ENCODE peak calls at places on chromosomes 4 and X, in four cellular contexts. H is HCT116, R is testis, B is A549. I is an unnamed sample.

GRCh38 chrX:132442674-132443073 is 46.2 kb downstream of the MBNL3 start:
- DNase-seq in H (no peak), R (no peak), B (no peak), I (no peak)

GRCh38 chr4:87116230-87116629 is 104.2 kb downstream of the KLHL8 start:
- DNase-seq in H (no peak), R (no peak), B (no peak), I (no peak)

GRCh38 chrX:97027384-97027922 is 143.7 kb downstream of the RPA4 start:
- DNase-seq in H (no peak), R (no peak), B (peak), I (no peak)

GRCh38 chrX:138771042-138771441 is 59.5 kb upstream of the FGF13 start:
- DNase-seq in H (no peak), R (no peak), B (no peak), I (no peak)

GRCh38 chrX:45843518-45843917 is 642.8 kb upstream of the DIPK2B start:
- DNase-seq in H (no peak), R (no peak), B (peak), I (no peak)

GRCh38 chr4:1754336-1754735 is 33.0 kb downstream of the TACC3 start:
- DNase-seq in H (no peak), R (no peak), B (no peak), I (no peak)

GRCh38 chrX:104166735-104167436 is 633 bp downstream of the FAM199X start:
- DNase-seq in H (no peak), R (peak), B (no peak), I (peak)

GRCh38 chrX:68504237-68504636 is 5.4 kb downstream of the YIPF6 start:
- DNase-seq in H (no peak), R (no peak), B (peak), I (no peak)

GRCh38 chr4:11700751-11701226 is 272.1 kb upstream of the HS3ST1 start:
- DNase-seq in H (peak), R (no peak), B (no peak), I (no peak)

GRCh38 chrX:13717697-13718483 is 16.5 kb downstream of the TRAPPC2 start:
- DNase-seq in H (no peak), R (peak), B (no peak), I (no peak)

GRCh38 chrX:148049441-148049840 is 68.3 kb downstream of the FMR1NB start:
- DNase-seq in H (peak), R (no peak), B (peak), I (no peak)

GRCh38 chr4:169311643-169312365 is 41.0 kb upstream of the SH3RF1 start:
- DNase-seq in H (peak), R (peak), B (peak), I (no peak)

GRCh38 chrX:10821293-10821692 is 200.9 kb upstream of the MID1 start:
- DNase-seq in H (no peak), R (no peak), B (no peak), I (no peak)

GRCh38 chr4:55840956-55841355 is 12.5 kb upstream of the EXOC1 start:
- DNase-seq in H (no peak), R (no peak), B (no peak), I (no peak)

GRCh38 chr4:56752985-56753384 is 68.5 kb downstream of the SPINK2 start:
- DNase-seq in H (peak), R (no peak), B (no peak), I (peak)

GRCh38 chrX:56397636-56398035 is 165.5 kb downstream of the KLF8 start:
- DNase-seq in H (no peak), R (no peak), B (no peak), I (no peak)

GRCh38 chr4:104592894-104593470 is 98.3 kb upstream of the CXXC4 start:
- DNase-seq in H (no peak), R (no peak), B (no peak), I (no peak)

GRCh38 chr4:73606465-73606974 is 13.7 kb downstream of the RASSF6 start:
- DNase-seq in H (no peak), R (no peak), B (no peak), I (no peak)

GRCh38 chr4:101756181-101756580 is 34.3 kb upstream of the BANK1 start:
- DNase-seq in H (no peak), R (no peak), B (no peak), I (peak)

GRCh38 chr4:88522702-88523324 is 763 bp downstream of the PYURF start:
- DNase-seq in H (no peak), R (peak), B (peak), I (peak)

GRCh38 chr4:112075129-112075753 is 70.0 kb upstream of the FAM241A start:
- DNase-seq in H (peak), R (peak), B (peak), I (peak)

GRCh38 chr4:119227690-119228089 is 15.2 kb downstream of the USP53 start:
- DNase-seq in H (no peak), R (no peak), B (no peak), I (no peak)

GRCh38 chrX:70970482-70970999 is 39.6 kb upstream of the SLC7A3 start:
- DNase-seq in H (no peak), R (no peak), B (peak), I (no peak)

GRCh38 chr4:127533028-127533700 is 99.6 kb upstream of the INTU start:
- DNase-seq in H (no peak), R (peak), B (no peak), I (no peak)

DNA sequence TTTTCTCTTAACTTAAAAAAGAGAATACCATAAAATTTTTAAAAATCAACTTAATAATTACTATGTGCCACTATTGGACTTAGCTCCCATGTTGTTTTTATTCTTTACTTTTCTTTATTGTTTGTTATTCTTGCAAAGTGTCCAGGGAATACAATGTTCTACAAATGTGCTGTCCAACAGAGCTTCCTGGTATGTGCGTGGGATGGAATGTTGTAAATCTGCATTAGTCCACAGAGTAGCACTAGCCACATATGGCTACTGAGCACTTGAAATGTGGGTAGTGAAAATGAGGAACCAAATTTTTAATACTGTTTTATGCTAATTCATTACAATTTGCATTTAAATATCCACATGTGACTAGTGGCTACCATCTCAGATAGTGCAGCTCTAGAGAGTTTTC is 14.3 kb upstream of the CORIN start:
- DNase-seq in H (no peak), R (peak), B (no peak), I (peak)
- TF ChIP-seq CTCF in H (no peak), R (no peak), B (no peak), I (no peak)

GRCh38 chr4:139887378-139887801 is 221.8 kb downstream of the MGST2 start:
- DNase-seq in H (no peak), R (no peak), B (no peak), I (no peak)
- H3K4me3 ChIP-seq in H (no peak), R (no peak), B (no peak), I (no peak)

GRCh38 chr4:139453371-139454110 is 380 bp upstream of the RAB33B start:
- DNase-seq in H (peak), R (peak), B (peak), I (peak)
- TF ChIP-seq POLR2A in H (peak), R (peak), B (peak), I (peak)

GRCh38 chr4:108650212-108651067 is at the start of gene OSTC:
- DNase-seq in H (peak), R (peak), B (peak), I (peak)
- TF ChIP-seq CTCF in H (no peak), R (no peak), B (no peak), I (no peak)

GRCh38 chrX:41002021-41002420 is 83.2 kb upstream of the USP9X start:
- DNase-seq in H (no peak), R (no peak), B (peak), I (peak)

GRCh38 chrX:40998123-40998522 is 87.1 kb upstream of the USP9X start:
- DNase-seq in H (no peak), R (no peak), B (no peak), I (no peak)

GRCh38 chrX:41001327-41001726 is 83.9 kb upstream of the USP9X start:
- DNase-seq in H (no peak), R (no peak), B (peak), I (no peak)

DNA sequence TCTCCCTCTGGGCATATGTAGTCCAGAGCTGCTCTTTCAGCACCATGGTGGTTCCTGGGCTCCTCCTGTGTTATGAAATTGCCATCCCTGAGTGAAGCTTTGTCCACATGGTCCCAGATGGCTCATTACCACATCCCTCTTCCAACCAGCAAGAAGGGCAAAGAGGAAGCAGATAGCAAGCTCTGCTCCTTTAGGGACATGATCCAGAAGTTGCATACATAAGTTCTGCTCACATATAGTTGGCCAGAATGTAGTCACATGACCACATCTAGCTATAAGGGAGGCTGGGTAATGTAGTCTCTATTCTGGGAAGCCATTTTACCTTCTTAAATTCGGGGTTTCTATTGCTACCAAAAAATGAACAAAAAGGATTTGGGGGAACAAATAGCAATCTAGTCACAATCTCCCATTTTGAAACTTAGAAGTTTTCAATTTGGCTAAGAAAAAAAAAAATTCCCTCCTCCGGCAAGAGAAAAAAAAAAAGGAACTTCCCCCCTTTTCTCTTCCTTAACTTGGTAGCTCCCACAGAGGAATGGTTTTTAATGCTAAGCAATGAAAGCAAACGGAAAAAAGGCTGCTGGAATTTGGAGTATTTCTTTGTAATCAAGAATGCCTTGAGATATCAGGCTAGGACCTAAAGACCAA is 88.2 kb upstream of the USP9X start:
- DNase-seq in H (peak), R (no peak), B (peak), I (no peak)
- H3K4me3 ChIP-seq in H (no peak), R (no peak), B (no peak), I (no peak)

GRCh38 chr4:71520850-71521249 is 182.0 kb downstream of the SLC4A4 start:
- DNase-seq in H (no peak), R (no peak), B (no peak), I (no peak)
- TF ChIP-seq POLR2A in H (no peak), R (no peak), B (no peak), I (no peak)